ENCODE peak calls at places on chromosome 5, in seven cellular contexts. G is cardiac muscle cell, W is NCI-H748 treated with DMSO at 0.1 percent for 48 hours, Z is GDM1, O is A549, F is suprapubic skin, B is small intestine. U is an unnamed sample.

GRCh38 chr5:153520137-153520536 is 29.7 kb downstream of the GRIA1 start:
- DNase-seq in W (no peak), Z (no peak), F (no peak), O (no peak), G (no peak), B (no peak), U (no peak)

GRCh38 chr5:148179234-148179824 is 11.0 kb downstream of the SPINK14 start:
- DNase-seq in W (peak), F (no peak), Z (peak), B (peak), O (peak), G (peak), U (no peak)

GRCh38 chr5:87361536-87362213 is 51.1 kb downstream of the CCNH start:
- DNase-seq in Z (no peak), F (no peak), G (peak), O (no peak), B (no peak), W (no peak), U (no peak)

GRCh38 chr5:179793470-179794139 is at the start of gene LTC4S:
- DNase-seq in F (peak), G (peak), W (no peak), O (no peak), B (no peak), Z (peak), U (no peak)

GRCh38 chr5:51664491-51665294 is 281.4 kb downstream of the ISL1 start:
- DNase-seq in O (no peak), Z (no peak), F (no peak), G (no peak), W (no peak), B (no peak), U (no peak)

GRCh38 chr5:73299017-73299630 is 126.1 kb downstream of the TMEM174 start:
- DNase-seq in W (no peak), Z (no peak), G (no peak), O (no peak), B (peak), F (no peak), U (no peak)

GRCh38 chr5:82735160-82735789 is 341.9 kb downstream of the TMEM167A start:
- DNase-seq in O (no peak), G (peak), W (no peak), B (peak), F (no peak), Z (no peak), U (no peak)

GRCh38 chr5:98836175-98836574 is 62.7 kb downstream of the RGMB start:
- DNase-seq in W (no peak), G (no peak), Z (no peak), O (no peak), B (no peak), F (no peak), U (no peak)

GRCh38 chr5:149235841-149236240 is 35.8 kb upstream of the AFAP1L1 start:
- DNase-seq in W (no peak), B (no peak), G (no peak), F (no peak), Z (no peak), O (no peak), U (no peak)

GRCh38 chr5:36158144-36158543 is 6.2 kb downstream of the SKP2 start:
- DNase-seq in O (no peak), Z (no peak), W (no peak), G (no peak), F (no peak), B (no peak), U (no peak)

GRCh38 chr5:53089481-53089976 is 20.0 kb downstream of the MOCS2 start:
- DNase-seq in Z (no peak), W (no peak), F (no peak), O (no peak), G (peak), B (peak), U (no peak)

GRCh38 chr5:141843156-141843927 is 34.9 kb downstream of the PCDH1 start:
- DNase-seq in G (no peak), Z (no peak), W (no peak), O (no peak), B (no peak), F (no peak), U (no peak)

GRCh38 chr5:35963381-35963843 is 25.0 kb upstream of the CAPSL start:
- DNase-seq in Z (no peak), F (no peak), O (peak), W (peak), B (peak), G (no peak), U (no peak)

GRCh38 chr5:38809388-38810359 is 36.1 kb upstream of the OSMR start:
- DNase-seq in F (peak), W (peak), O (peak), B (peak), G (peak), Z (peak), U (peak)

GRCh38 chr5:95900383-95900958 is 61.2 kb downstream of the ELL2 start:
- DNase-seq in G (peak), B (no peak), F (no peak), O (no peak), Z (no peak), W (no peak), U (no peak)

GRCh38 chr5:80346055-80346454 is 26.3 kb downstream of the SPZ1 start:
- DNase-seq in B (peak), Z (no peak), O (peak), G (peak), W (peak), F (no peak), U (peak)

GRCh38 chr5:96250782-96251181 is 182.3 kb downstream of the PCSK1 start:
- DNase-seq in W (no peak), F (no peak), O (no peak), G (no peak), B (peak), Z (no peak), U (no peak)

GRCh38 chr5:107456281-107456715 is 214.4 kb downstream of the EFNA5 start:
- DNase-seq in Z (no peak), W (no peak), O (no peak), F (no peak), G (no peak), B (no peak), U (no peak)

GRCh38 chr5:111999286-111999685 is 242.3 kb upstream of the NREP start:
- DNase-seq in G (peak), F (no peak), B (no peak), O (no peak), Z (no peak), W (no peak), U (no peak)

GRCh38 chr5:566636-567309 is 42.5 kb upstream of the SLC9A3 start:
- DNase-seq in W (no peak), O (no peak), B (no peak), G (no peak), Z (no peak), F (peak), U (no peak)

GRCh38 chr5:112689510-112689909 is 48.2 kb upstream of the APC start:
- DNase-seq in F (no peak), B (no peak), Z (no peak), G (peak), W (no peak), O (no peak), U (no peak)

GRCh38 chr5:18772475-18772874 is 1138.2 kb downstream of the TAF11L14 start:
- DNase-seq in G (no peak), B (peak), O (peak), Z (no peak), F (no peak), W (peak), U (no peak)

GRCh38 chr5:138974227-138975063 is 99.3 kb upstream of the LRRTM2 start:
- DNase-seq in F (no peak), O (no peak), W (no peak), G (peak), B (no peak), Z (no peak), U (no peak)

GRCh38 chr5:104053057-104053666 is 490.6 kb upstream of the NUDT12 start:
- DNase-seq in Z (no peak), F (no peak), B (no peak), W (no peak), G (no peak), O (no peak), U (no peak)

GRCh38 chr5:148831590-148832565 is 5.5 kb downstream of the ADRB2 start:
- DNase-seq in B (no peak), F (no peak), O (no peak), W (no peak), Z (no peak), G (no peak), U (no peak)

GRCh38 chr5:2103940-2104339 is 221.2 kb upstream of the IRX4 start:
- DNase-seq in W (peak), G (no peak), F (no peak), O (no peak), B (no peak), Z (no peak), U (no peak)

U was measured in HuH-7.